ENCODE peak calls at places on chromosome 20, in nine cellular contexts. N, V, K, M, L, B, D, W and X are unnamed samples.

GRCh38 chr20:61657719-61658377 is 405.8 kb downstream of the CDH4 start:
- DNase-seq in L (no peak), B (no peak), D (no peak), V (no peak), W (no peak), K (no peak), N (no peak), M (no peak), X (no peak)

GRCh38 chr20:20487811-20488210 is 119.9 kb downstream of the INSM1 start:
- DNase-seq in V (no peak), D (no peak), W (no peak), B (no peak), L (no peak), M (no peak), N (no peak), K (no peak), X (no peak)

GRCh38 chr20:8305449-8305978 is 173.4 kb downstream of the PLCB1 start:
- DNase-seq in W (peak; percentile 43), B (peak; percentile 53), D (no peak), L (peak; percentile 43), V (peak; percentile 56), N (no peak), K (peak; percentile 92), M (peak; percentile 71), X (peak; percentile 73)

GRCh38 chr20:56628873-56629463 is at the start of gene TFAP2C:
- DNase-seq in W (peak; percentile 45), K (peak; percentile 91), D (no peak), V (no peak), L (no peak), N (peak; percentile 18), M (peak; percentile 71), B (peak; percentile 81), X (peak; percentile 71)

GRCh38 chr20:8963330-8963729 is 105.6 kb upstream of the PLCB4 start:
- DNase-seq in B (no peak), D (no peak), M (no peak), V (no peak), W (no peak), K (no peak), N (no peak), L (no peak), X (no peak)

GRCh38 chr20:6245436-6245835 is 122.6 kb upstream of the FERMT1 start:
- DNase-seq in W (no peak), B (no peak), K (no peak), M (no peak), V (no peak), N (no peak), L (no peak), D (no peak), X (no peak)

GRCh38 chr20:14477125-14477524 is 139.7 kb upstream of the FLRT3 start:
- DNase-seq in V (no peak), W (peak; percentile 8), K (no peak), L (peak; percentile 82), M (no peak), N (no peak), D (peak; percentile 21), B (no peak), X (no peak)

GRCh38 chr20:48298851-48299484 is 513.7 kb upstream of the SULF2 start:
- DNase-seq in W (peak; percentile 97), N (peak; percentile 43), K (peak; percentile 45), M (no peak), B (peak; percentile 17), L (peak; percentile 93), V (no peak), D (peak; percentile 61), X (peak; percentile 41)

GRCh38 chr20:61299088-61299487 is 47.0 kb downstream of the CDH4 start:
- DNase-seq in M (no peak), L (no peak), W (no peak), V (no peak), D (no peak), B (no peak), K (no peak), N (no peak), X (no peak)

GRCh38 chr20:8221887-8222419 is 89.9 kb downstream of the PLCB1 start:
- DNase-seq in V (no peak), D (no peak), W (no peak), K (no peak), M (no peak), L (no peak), N (no peak), B (no peak), X (no peak)

GRCh38 chr20:10065154-10065833 is 30.5 kb downstream of the ANKEF1 start:
- DNase-seq in L (peak; percentile 47), N (no peak), D (no peak), V (no peak), B (no peak), M (no peak), W (no peak), K (no peak), X (no peak)

GRCh38 chr20:46303176-46303956 is 4.9 kb downstream of the CDH22 start:
- DNase-seq in B (no peak), W (no peak), N (no peak), M (no peak), L (no peak), K (no peak), V (no peak), D (no peak), X (no peak)

GRCh38 chr20:46305973-46306360 is 2.3 kb downstream of the CDH22 start:
- DNase-seq in N (no peak), K (no peak), V (no peak), B (no peak), M (no peak), W (no peak), D (no peak), L (no peak), X (no peak)

GRCh38 chr20:46304852-46305251 is 3.4 kb downstream of the CDH22 start:
- DNase-seq in D (no peak), B (no peak), N (no peak), M (no peak), V (no peak), K (no peak), L (no peak), W (no peak), X (no peak)

GRCh38 chr20:46305331-46305972 is 2.8 kb downstream of the CDH22 start:
- DNase-seq in V (no peak), D (no peak), W (peak; percentile 21), L (no peak), M (peak; percentile 80), N (no peak), B (no peak), K (no peak), X (peak; percentile 73)

GRCh38 chr20:46304361-46304760 is 3.9 kb downstream of the CDH22 start:
- DNase-seq in V (no peak), M (no peak), B (no peak), W (no peak), K (no peak), L (peak; percentile 11), N (no peak), D (no peak), X (no peak)
- H3K27me3 ChIP-seq in V (peaks cover 37% of the 10 kb centered on the region), M (peaks cover 97% of the 10 kb centered on the region), B (peaks cover 81% of the 10 kb centered on the region), W (peaks cover 66% of the 10 kb centered on the region), K (peaks cover 44% of the 10 kb centered on the region), L (peaks cover 42% of the 10 kb centered on the region), N (peaks cover 7% of the 10 kb centered on the region), D (peaks cover 49% of the 10 kb centered on the region), X (no peaks in the 10 kb centered on the region)

DNA sequence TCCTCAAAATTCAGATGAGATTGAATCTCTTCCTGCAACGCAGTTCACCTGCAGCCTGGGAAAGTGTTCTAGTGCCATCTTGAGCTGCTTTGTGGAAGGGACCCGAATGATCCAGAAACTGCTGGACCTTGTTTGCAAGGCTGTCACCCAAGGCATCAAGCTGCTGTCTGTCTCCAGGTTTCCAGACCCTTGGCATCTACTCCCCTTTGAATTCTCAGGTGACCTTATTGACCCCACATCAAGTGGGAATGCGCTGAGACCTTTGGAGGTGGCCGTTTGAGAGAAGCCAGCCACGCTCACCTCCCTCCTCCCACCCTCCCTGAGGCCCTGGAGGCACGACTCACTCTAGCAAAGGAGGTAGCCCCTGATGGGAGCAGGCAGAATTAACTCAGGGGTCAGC is 112.5 kb downstream of the EDN3 start:
- DNase-seq in M (no peak), K (peak; percentile 72), V (no peak), B (no peak), N (no peak), D (no peak), L (no peak), W (no peak), X (no peak)
- TF ChIP-seq CTCF in M (no peak), K (peak; percentile 69), V (no peak), B (no peak), N (no peak), D (no peak), L (no peak), W (no peak), X (no peak)

DNA sequence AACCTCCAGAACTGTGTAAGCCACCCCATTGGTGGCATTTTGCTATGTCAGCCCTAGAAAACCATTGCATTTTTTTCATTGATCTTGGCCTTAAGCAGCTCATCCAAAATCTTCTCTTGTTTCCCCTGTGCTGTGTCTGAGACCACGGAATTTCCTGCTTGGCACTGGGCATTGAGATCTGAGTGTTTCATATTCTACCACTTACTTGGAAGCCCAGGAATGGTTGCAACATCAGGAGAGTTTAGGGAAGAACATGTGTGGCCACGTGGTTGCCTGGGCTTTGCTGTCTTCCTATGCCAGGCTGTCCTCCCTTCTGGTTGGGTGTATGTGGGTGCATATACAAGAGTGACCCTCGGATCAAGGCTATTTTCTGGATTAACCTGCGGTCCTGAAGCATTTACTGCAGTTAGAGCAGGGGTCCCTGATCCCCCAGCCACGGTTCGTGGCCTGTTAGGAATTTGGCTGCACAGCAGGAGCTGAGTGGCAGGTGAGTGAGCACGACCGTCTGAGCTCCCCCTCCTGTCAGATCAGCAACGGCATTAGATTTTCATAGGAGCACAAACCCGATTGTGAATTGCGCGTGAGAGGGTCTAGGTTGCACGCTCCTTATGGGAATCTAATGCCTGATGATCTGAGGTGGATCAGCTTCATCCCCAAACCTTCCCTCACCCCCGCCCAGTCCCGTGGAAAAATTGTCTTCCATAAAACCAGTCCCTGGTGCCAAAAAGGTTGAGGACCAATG is 139.5 kb upstream of the PMEPA1 start:
- DNase-seq in V (no peak), L (no peak), D (no peak), B (no peak), W (peak; percentile 52), N (no peak), M (no peak), K (peak; percentile 20), X (no peak)
- H3K27me3 ChIP-seq in V (peaks cover 4% of the 10 kb centered on the region), L (no peaks in the 10 kb centered on the region), D (peaks cover 3% of the 10 kb centered on the region), B (no peaks in the 10 kb centered on the region), W (no peaks in the 10 kb centered on the region), N (no peaks in the 10 kb centered on the region), M (no peaks in the 10 kb centered on the region), K (no peaks in the 10 kb centered on the region), X (no peaks in the 10 kb centered on the region)

GRCh38 chr20:22684763-22685443 is 100.5 kb upstream of the FOXA2 start:
- DNase-seq in B (no peak), M (no peak), L (no peak), D (no peak), N (no peak), K (no peak), W (no peak), V (no peak), X (no peak)
- TF ChIP-seq CTCF in B (no peak), M (no peak), L (no peak), D (no peak), N (no peak), K (peak; percentile 60), W (no peak), V (no peak), X (no peak)